ENCODE peak calls at places on chromosomes 1 and 21, in nine cellular contexts. One of them, this sample, is unnamed.

GRCh38 chr1:41639332-41639936 is 155.0 kb upstream of the EDN2 start:
- DNase-seq in H4: no peak
- DNase-seq in cardiac fibroblast: peak
- DNase-seq in EL: peak
- DNase-seq in uterus: no peak
- DNase-seq in esophagus squamous epithelium: no peak
- DNase-seq in Right ventricle myocardium inferior: no peak
- DNase-seq in central memory CD4-positive, alpha-beta T cell: no peak
- DNase-seq in Daoy: peak
- DNase-seq in this sample: no peak

GRCh38 chr21:25801217-25802015 is 66.6 kb downstream of the GABPA start:
- DNase-seq in H4: peak
- DNase-seq in cardiac fibroblast: peak
- DNase-seq in EL: peak
- DNase-seq in uterus: peak
- DNase-seq in esophagus squamous epithelium: no peak
- DNase-seq in Right ventricle myocardium inferior: peak
- DNase-seq in central memory CD4-positive, alpha-beta T cell: peak
- DNase-seq in Daoy: peak
- DNase-seq in this sample: peak

GRCh38 chr21:45386728-45387371 is 18.1 kb upstream of the COL18A1 start:
- DNase-seq in H4: peak
- DNase-seq in cardiac fibroblast: peak
- DNase-seq in EL: peak
- DNase-seq in uterus: peak
- DNase-seq in esophagus squamous epithelium: no peak
- DNase-seq in Right ventricle myocardium inferior: peak
- DNase-seq in central memory CD4-positive, alpha-beta T cell: no peak
- DNase-seq in Daoy: peak
- DNase-seq in this sample: peak

GRCh38 chr1:167756760-167757405 is 35.1 kb downstream of the MPZL1 start:
- DNase-seq in H4: no peak
- DNase-seq in cardiac fibroblast: peak
- DNase-seq in EL: no peak
- DNase-seq in uterus: no peak
- DNase-seq in esophagus squamous epithelium: no peak
- DNase-seq in Right ventricle myocardium inferior: no peak
- DNase-seq in central memory CD4-positive, alpha-beta T cell: no peak
- DNase-seq in Daoy: no peak
- DNase-seq in this sample: no peak

GRCh38 chr1:58395355-58395754 is 151.2 kb downstream of the OMA1 start:
- DNase-seq in H4: peak
- DNase-seq in cardiac fibroblast: peak
- DNase-seq in EL: peak
- DNase-seq in uterus: no peak
- DNase-seq in esophagus squamous epithelium: no peak
- DNase-seq in Right ventricle myocardium inferior: no peak
- DNase-seq in central memory CD4-positive, alpha-beta T cell: no peak
- DNase-seq in Daoy: peak
- DNase-seq in this sample: no peak

GRCh38 chr1:11934295-11935039 is at the start of gene PLOD1:
- DNase-seq in H4: peak
- DNase-seq in cardiac fibroblast: peak
- DNase-seq in EL: peak
- DNase-seq in uterus: peak
- DNase-seq in esophagus squamous epithelium: peak
- DNase-seq in Right ventricle myocardium inferior: peak
- DNase-seq in central memory CD4-positive, alpha-beta T cell: peak
- DNase-seq in Daoy: peak
- DNase-seq in this sample: peak

GRCh38 chr1:230149751-230150584 is 82.9 kb downstream of the GALNT2 start:
- DNase-seq in H4: no peak
- DNase-seq in cardiac fibroblast: no peak
- DNase-seq in EL: no peak
- DNase-seq in uterus: no peak
- DNase-seq in esophagus squamous epithelium: no peak
- DNase-seq in Right ventricle myocardium inferior: no peak
- DNase-seq in central memory CD4-positive, alpha-beta T cell: no peak
- DNase-seq in Daoy: no peak
- DNase-seq in this sample: no peak

GRCh38 chr21:31564439-31564838 is 95.1 kb upstream of the SOD1 start:
- DNase-seq in H4: no peak
- DNase-seq in cardiac fibroblast: peak
- DNase-seq in EL: peak
- DNase-seq in uterus: no peak
- DNase-seq in esophagus squamous epithelium: no peak
- DNase-seq in Right ventricle myocardium inferior: no peak
- DNase-seq in central memory CD4-positive, alpha-beta T cell: no peak
- DNase-seq in Daoy: peak
- DNase-seq in this sample: no peak

GRCh38 chr1:225987491-225988316 is 11.4 kb downstream of the SDE2 start:
- DNase-seq in H4: peak
- DNase-seq in cardiac fibroblast: peak
- DNase-seq in EL: peak
- DNase-seq in uterus: no peak
- DNase-seq in esophagus squamous epithelium: no peak
- DNase-seq in Right ventricle myocardium inferior: no peak
- DNase-seq in central memory CD4-positive, alpha-beta T cell: no peak
- DNase-seq in Daoy: no peak
- DNase-seq in this sample: no peak

GRCh38 chr1:215631489-215631888 is 64.4 kb downstream of the KCTD3 start:
- DNase-seq in H4: no peak
- DNase-seq in cardiac fibroblast: peak
- DNase-seq in EL: peak
- DNase-seq in uterus: no peak
- DNase-seq in esophagus squamous epithelium: no peak
- DNase-seq in Right ventricle myocardium inferior: no peak
- DNase-seq in central memory CD4-positive, alpha-beta T cell: no peak
- DNase-seq in Daoy: peak
- DNase-seq in this sample: no peak

GRCh38 chr1:43438576-43439120 is 15.1 kb downstream of the HYI start:
- DNase-seq in H4: no peak
- DNase-seq in cardiac fibroblast: no peak
- DNase-seq in EL: no peak
- DNase-seq in uterus: peak
- DNase-seq in esophagus squamous epithelium: no peak
- DNase-seq in Right ventricle myocardium inferior: no peak
- DNase-seq in central memory CD4-positive, alpha-beta T cell: no peak
- DNase-seq in Daoy: no peak
- DNase-seq in this sample: no peak

GRCh38 chr1:1164701-1165451 is 8.8 kb upstream of the TTLL10 start:
- DNase-seq in H4: no peak
- DNase-seq in cardiac fibroblast: no peak
- DNase-seq in EL: no peak
- DNase-seq in uterus: no peak
- DNase-seq in esophagus squamous epithelium: no peak
- DNase-seq in Right ventricle myocardium inferior: peak
- DNase-seq in central memory CD4-positive, alpha-beta T cell: no peak
- DNase-seq in Daoy: peak
- DNase-seq in this sample: no peak

GRCh38 chr1:186571771-186572170 is 108.5 kb downstream of the PTGS2 start:
- DNase-seq in H4: no peak
- DNase-seq in cardiac fibroblast: no peak
- DNase-seq in EL: no peak
- DNase-seq in uterus: no peak
- DNase-seq in esophagus squamous epithelium: no peak
- DNase-seq in Right ventricle myocardium inferior: no peak
- DNase-seq in central memory CD4-positive, alpha-beta T cell: no peak
- DNase-seq in Daoy: no peak
- DNase-seq in this sample: no peak

GRCh38 chr1:44031051-44031899 is at the start of gene SLC6A9:
- DNase-seq in H4: peak
- DNase-seq in cardiac fibroblast: peak
- DNase-seq in EL: peak
- DNase-seq in uterus: peak
- DNase-seq in esophagus squamous epithelium: no peak
- DNase-seq in Right ventricle myocardium inferior: no peak
- DNase-seq in central memory CD4-positive, alpha-beta T cell: peak
- DNase-seq in Daoy: peak
- DNase-seq in this sample: no peak

GRCh38 chr1:89149229-89149628 is 23.3 kb upstream of the GBP2 start:
- DNase-seq in H4: no peak
- DNase-seq in cardiac fibroblast: peak
- DNase-seq in EL: peak
- DNase-seq in uterus: peak
- DNase-seq in esophagus squamous epithelium: no peak
- DNase-seq in Right ventricle myocardium inferior: no peak
- DNase-seq in central memory CD4-positive, alpha-beta T cell: no peak
- DNase-seq in Daoy: peak
- DNase-seq in this sample: no peak

GRCh38 chr1:3241673-3242407 is 172.8 kb downstream of the PRDM16 start:
- DNase-seq in H4: no peak
- DNase-seq in cardiac fibroblast: no peak
- DNase-seq in EL: no peak
- DNase-seq in uterus: no peak
- DNase-seq in esophagus squamous epithelium: no peak
- DNase-seq in Right ventricle myocardium inferior: peak
- DNase-seq in central memory CD4-positive, alpha-beta T cell: no peak
- DNase-seq in Daoy: no peak
- DNase-seq in this sample: no peak

GRCh38 chr1:185857447-185857846 is 123.3 kb downstream of the HMCN1 start:
- DNase-seq in H4: no peak
- DNase-seq in cardiac fibroblast: no peak
- DNase-seq in EL: peak
- DNase-seq in uterus: no peak
- DNase-seq in esophagus squamous epithelium: no peak
- DNase-seq in Right ventricle myocardium inferior: no peak
- DNase-seq in central memory CD4-positive, alpha-beta T cell: no peak
- DNase-seq in Daoy: peak
- DNase-seq in this sample: no peak

This sample was measured in right atrium auricular region.